ENCODE peak calls at places on chromosomes 4 and X, in five cellular contexts. P is H1, B is mesenchymal stem cell, T is H9, F is neuronal stem cell. G is an unnamed sample.

GRCh38 chr4:169485791-169486742 is 126.3 kb downstream of the NEK1 start:
- DNase-seq in B (peak; percentile 71), F (peak; percentile 61), P (peak; percentile 48), T (no peak), G (peak; percentile 73)

GRCh38 chrX:114073926-114074325 is 510.0 kb upstream of the HTR2C start:
- DNase-seq in F (peak; percentile 6), B (no peak), T (no peak), P (no peak), G (no peak)

GRCh38 chrX:39158801-39159657 is 357.8 kb downstream of the MID1IP1 start:
- DNase-seq in P (no peak), B (peak; percentile 95), F (no peak), T (no peak), G (peak; percentile 36)

GRCh38 chr4:165621983-165622382 is 243.2 kb downstream of the CPE start:
- DNase-seq in F (no peak), B (no peak), P (no peak), T (no peak), G (no peak)

GRCh38 chrX:36436286-36436860 is 516.8 kb downstream of the CFAP47 start:
- DNase-seq in T (no peak), P (no peak), F (no peak), B (no peak), G (peak; percentile 53)

GRCh38 chrX:69236641-69237040 is 71.4 kb upstream of the PJA1 start:
- DNase-seq in B (no peak), F (no peak), P (no peak), T (no peak), G (no peak)

GRCh38 chr4:74794341-74794801 is at the start of gene BTC:
- DNase-seq in F (peak; percentile 18), B (peak; percentile 21), T (peak; percentile 58), P (peak; percentile 60), G (peak; percentile 39)

GRCh38 chr4:170875868-170876267 is 786.1 kb upstream of the AADAT start:
- DNase-seq in P (no peak), B (no peak), F (no peak), T (no peak), G (no peak)

GRCh38 chr4:14743601-14744000 is 258.7 kb upstream of the CPEB2 start:
- DNase-seq in T (no peak), F (no peak), B (no peak), P (no peak), G (no peak)

GRCh38 chrX:51922561-51922960 is 29.1 kb downstream of the MAGED1 start:
- DNase-seq in T (no peak), B (no peak), P (no peak), F (no peak), G (no peak)

GRCh38 chrX:40107291-40108083 is 9.7 kb upstream of the BCOR start:
- DNase-seq in P (peak; percentile 57), F (no peak), T (peak; percentile 79), B (peak; percentile 73), G (no peak)

GRCh38 chrX:136639506-136640176 is 8.3 kb upstream of the CD40LG start:
- DNase-seq in F (no peak), P (no peak), B (no peak), T (no peak), G (no peak)

GRCh38 chrX:24023972-24024664 is 2.9 kb downstream of the KLHL15 start:
- DNase-seq in B (peak; percentile 37), P (no peak), F (no peak), T (no peak), G (no peak)

GRCh38 chr4:72701987-72702819 is 133.2 kb upstream of the ADAMTS3 start:
- DNase-seq in F (peak; percentile 3), B (peak; percentile 66), T (no peak), P (no peak), G (peak; percentile 76)

GRCh38 chrX:131801911-131802310 is 221.2 kb upstream of the STK26 start:
- DNase-seq in B (peak; percentile 60), F (no peak), T (no peak), P (no peak), G (peak; percentile 83)

GRCh38 chrX:131801066-131801465 is 222.0 kb upstream of the STK26 start:
- DNase-seq in F (no peak), B (peak; percentile 57), P (no peak), T (no peak), G (peak; percentile 16)

GRCh38 chrX:131802836-131803626 is 220.1 kb upstream of the STK26 start:
- DNase-seq in T (no peak), P (peak; percentile 51), F (no peak), B (no peak), G (peak; percentile 67)
- H3K9ac ChIP-seq in T (no peak overlapping the region), P (no peak overlapping the region), F (no peak overlapping the region), B (peak overlapping the region; percentile 58), G (no peak overlapping the region)

GRCh38 chr4:71130827-71131603 is 137.6 kb downstream of the DCK start:
- DNase-seq in T (no peak), B (peak; percentile 50), F (no peak), P (no peak), G (peak; percentile 71)
- H3K23ac ChIP-seq in T (no peak overlapping the region), B (no peak overlapping the region), F (no peak overlapping the region), P (no peak overlapping the region), G (no peak overlapping the region)

DNA sequence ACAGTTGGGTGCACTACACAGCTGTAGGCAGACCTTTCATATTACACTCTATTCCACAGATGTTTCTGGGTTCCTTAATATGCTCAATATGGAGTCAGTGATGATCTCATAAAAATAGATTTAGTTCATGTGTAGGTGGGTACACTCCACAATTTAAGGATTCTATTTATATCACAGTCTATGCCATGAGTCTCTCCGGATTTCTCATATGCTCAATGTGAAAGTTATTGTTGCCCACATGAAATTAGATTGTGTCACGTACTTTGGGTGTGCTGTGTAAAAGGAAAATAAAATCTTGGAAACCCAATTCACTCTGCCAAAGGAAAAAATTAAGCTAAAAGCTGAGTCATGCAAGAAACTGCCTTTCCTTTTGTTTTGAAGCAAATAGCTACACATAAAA is 32.5 kb upstream of the TASL start:
- DNase-seq in P (no peak), B (no peak), F (no peak), T (no peak), G (no peak)
- H2BK12ac ChIP-seq in P (no peak overlapping the region), B (no peak overlapping the region), F (no peak overlapping the region), T (no peak overlapping the region), G (no peak overlapping the region)

DNA sequence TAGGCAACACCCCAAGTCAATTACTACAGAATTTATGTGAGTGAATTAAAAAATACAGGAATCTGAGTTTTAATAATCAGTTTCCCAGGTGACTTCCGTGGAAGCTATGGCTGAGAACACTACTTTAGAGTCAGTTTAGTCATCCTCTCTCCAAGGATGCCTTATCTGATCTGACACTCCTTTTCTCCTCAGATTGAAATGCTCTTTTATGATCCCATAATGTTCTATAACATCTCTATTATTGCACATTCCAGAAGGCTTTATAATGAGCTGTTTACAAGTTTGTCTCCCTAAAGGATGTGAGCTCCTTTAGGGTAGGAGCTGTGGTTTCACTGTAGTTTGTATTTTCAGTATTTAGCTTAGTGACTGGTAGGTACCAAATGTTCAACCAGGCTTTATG is 90.0 kb downstream of the GPRIN3 start:
- DNase-seq in T (no peak), B (no peak), P (no peak), F (no peak), G (no peak)
- H3K9ac ChIP-seq in T (no peak overlapping the region), B (no peak overlapping the region), P (no peak overlapping the region), F (no peak overlapping the region), G (no peak overlapping the region)

GRCh38 chr4:140048419-140049022 is 105.5 kb downstream of the MAML3 start:
- DNase-seq in B (no peak), F (no peak), T (no peak), P (no peak), G (no peak)
- H3K23ac ChIP-seq in B (no peak overlapping the region), F (no peak overlapping the region), T (no peak overlapping the region), P (no peak overlapping the region), G (no peak overlapping the region)

G was measured in trophoblast cell.